ENCODE peak calls at places on chromosome 14, in ten cellular contexts. K is K562; J is ovary; V is CD8-positive, alpha-beta memory T cell; M is right atrium auricular region; B is aorta; A is A673; E is mucosa of descending colon; W is pancreas; T is heart right ventricle. L is an unnamed sample. For H3K36me3, the result is how much of the 10 kb centered on the place peaks cover.

GRCh38 chr14:32597771-32598170 is 268.7 kb downstream of the AKAP6 start:
- DNase-seq in K (no peak), J (no peak), V (no peak), M (no peak), B (no peak), A (no peak), E (no peak), W (no peak), T (no peak), L (no peak)

GRCh38 chr14:106694638-106695393 is 1168.4 kb downstream of the TMEM121 start:
- DNase-seq in K (no peak), J (no peak), V (peak), M (no peak), B (peak), A (peak), E (peak), W (no peak), T (peak), L (no peak)

GRCh38 chr14:87834594-87834993 is 158.4 kb downstream of the GALC start:
- DNase-seq in K (no peak), J (no peak), V (no peak), M (no peak), B (no peak), A (no peak), E (no peak), W (no peak), T (no peak), L (no peak)

GRCh38 chr14:32491413-32492016 is 162.4 kb downstream of the AKAP6 start:
- DNase-seq in K (no peak), J (no peak), V (no peak), M (no peak), B (no peak), A (no peak), E (no peak), W (no peak), T (no peak), L (no peak)

GRCh38 chr14:58839233-58839632 is 201.5 kb downstream of the DACT1 start:
- DNase-seq in K (no peak), J (no peak), V (no peak), M (no peak), B (no peak), A (no peak), E (no peak), W (no peak), T (no peak), L (no peak)

GRCh38 chr14:22289570-22289969 is 299.5 kb downstream of the DAD1 start:
- DNase-seq in K (no peak), J (no peak), V (no peak), M (no peak), B (no peak), A (no peak), E (no peak), W (no peak), T (no peak), L (no peak)

GRCh38 chr14:81455344-81455743 is 55.2 kb upstream of the STON2 start:
- DNase-seq in K (no peak), J (no peak), V (no peak), M (no peak), B (no peak), A (peak), E (no peak), W (no peak), T (no peak), L (no peak)

GRCh38 chr14:44846232-44846824 is 115.4 kb downstream of the KLHL28 start:
- DNase-seq in K (peak), J (no peak), V (peak), M (no peak), B (no peak), A (peak), E (no peak), W (no peak), T (no peak), L (no peak)

GRCh38 chr14:95272057-95272456 is 47.7 kb downstream of the CLMN start:
- DNase-seq in K (no peak), J (no peak), V (no peak), M (no peak), B (no peak), A (no peak), E (peak), W (no peak), T (no peak), L (no peak)

GRCh38 chr14:56378046-56378445 is 201.6 kb upstream of the TMEM260 start:
- DNase-seq in K (no peak), J (no peak), V (no peak), M (no peak), B (no peak), A (no peak), E (no peak), W (no peak), T (no peak), L (no peak)

GRCh38 chr14:82951171-82951570 is 1417.5 kb upstream of the SEL1L start:
- DNase-seq in K (no peak), J (no peak), V (no peak), M (no peak), B (no peak), A (no peak), E (no peak), W (no peak), T (no peak), L (no peak)

GRCh38 chr14:97824218-97824617 is 1027.0 kb downstream of the VRK1 start:
- DNase-seq in K (no peak), J (no peak), V (no peak), M (no peak), B (no peak), A (no peak), E (no peak), W (no peak), T (no peak), L (no peak)

GRCh38 chr14:69429643-69430042 is 31.2 kb downstream of the SLC39A9 start:
- DNase-seq in K (no peak), J (no peak), V (no peak), M (no peak), B (no peak), A (no peak), E (no peak), W (no peak), T (no peak), L (no peak)

GRCh38 chr14:22598099-22598895 is at the start of gene ABHD4:
- DNase-seq in K (peak), J (peak), V (peak), M (peak), B (peak), A (peak), E (peak), W (peak), T (peak), L (peak)

GRCh38 chr14:61474671-61475070 is 153.3 kb downstream of the PRKCH start:
- DNase-seq in K (no peak), J (no peak), V (no peak), M (no peak), B (no peak), A (no peak), E (no peak), W (no peak), T (no peak), L (no peak)

GRCh38 chr14:100634026-100634425 is 46.8 kb upstream of the BEGAIN start:
- DNase-seq in K (no peak), J (no peak), V (no peak), M (no peak), B (no peak), A (no peak), E (no peak), W (no peak), T (no peak), L (no peak)

GRCh38 chr14:96055065-96055752 is 16.0 kb downstream of the C14orf132 start:
- DNase-seq in K (no peak), J (no peak), V (no peak), M (no peak), B (no peak), A (no peak), E (no peak), W (no peak), T (no peak), L (no peak)

GRCh38 chr14:35390577-35391387 is 13.8 kb downstream of the NFKBIA start:
- DNase-seq in K (peak), J (no peak), V (no peak), M (no peak), B (peak), A (peak), E (no peak), W (no peak), T (no peak), L (no peak)

GRCh38 chr14:50023671-50024490 is 92.5 kb downstream of the VCPKMT start:
- DNase-seq in K (no peak), J (no peak), V (no peak), M (no peak), B (no peak), A (peak), E (no peak), W (no peak), T (no peak), L (peak)

GRCh38 chr14:25121342-25122129 is 71.6 kb upstream of the STXBP6 start:
- DNase-seq in K (peak), J (no peak), V (no peak), M (peak), B (no peak), A (no peak), E (no peak), W (no peak), T (no peak), L (no peak)

GRCh38 chr14:50342211-50343080 is 30.3 kb downstream of the DMAC2L start:
- DNase-seq in K (peak), J (peak), V (peak), M (peak), B (no peak), A (peak), E (no peak), W (peak), T (peak), L (peak)

GRCh38 chr14:71414631-71415403 is 507.6 kb downstream of the PCNX1 start:
- DNase-seq in K (no peak), J (no peak), V (no peak), M (no peak), B (no peak), A (no peak), E (no peak), W (no peak), T (no peak), L (no peak)

GRCh38 chr14:22475381-22475780 is 113.6 kb downstream of the DAD1 start:
- DNase-seq in K (no peak), J (no peak), V (no peak), M (no peak), B (no peak), A (no peak), E (no peak), W (no peak), T (no peak), L (no peak)

GRCh38 chr14:34345718-34346465 is 116.1 kb downstream of the SPTSSA start:
- DNase-seq in K (no peak), J (no peak), V (no peak), M (no peak), B (no peak), A (no peak), E (no peak), W (no peak), T (no peak), L (no peak)

GRCh38 chr14:99270491-99271287 is 1.3 kb downstream of the BCL11B start:
- DNase-seq in K (no peak), J (no peak), V (peak), M (no peak), B (no peak), A (peak), E (no peak), W (no peak), T (no peak), L (no peak)

GRCh38 chr14:60722836-60723217 is 1.3 kb downstream of the SIX4 start:
- DNase-seq in K (peak), J (peak), V (no peak), M (no peak), B (peak), A (no peak), E (no peak), W (peak), T (peak), L (no peak)

GRCh38 chr14:34981743-34982420 is 910 bp upstream of the SRP54 start:
- DNase-seq in K (no peak), J (no peak), V (peak), M (peak), B (no peak), A (peak), E (no peak), W (no peak), T (no peak), L (peak)

GRCh38 chr14:24103451-24103850 is 9.3 kb downstream of the PCK2 start:
- DNase-seq in K (no peak), J (no peak), V (no peak), M (no peak), B (no peak), A (no peak), E (no peak), W (no peak), T (no peak), L (no peak)
- H3K36me3 ChIP-seq in K (under half), J (under half), V (under half), M (under half), B (under half), A (under half), E (under half), W (under half), T (half or more), L (under half)

GRCh38 chr14:105212541-105213305 is 31.6 kb upstream of the NUDT14 start:
- DNase-seq in K (no peak), J (no peak), V (no peak), M (no peak), B (no peak), A (no peak), E (no peak), W (no peak), T (no peak), L (no peak)
- H3K36me3 ChIP-seq in K (under half), J (under half), V (under half), M (under half), B (under half), A (under half), E (under half), W (under half), T (half or more), L (under half)

DNA sequence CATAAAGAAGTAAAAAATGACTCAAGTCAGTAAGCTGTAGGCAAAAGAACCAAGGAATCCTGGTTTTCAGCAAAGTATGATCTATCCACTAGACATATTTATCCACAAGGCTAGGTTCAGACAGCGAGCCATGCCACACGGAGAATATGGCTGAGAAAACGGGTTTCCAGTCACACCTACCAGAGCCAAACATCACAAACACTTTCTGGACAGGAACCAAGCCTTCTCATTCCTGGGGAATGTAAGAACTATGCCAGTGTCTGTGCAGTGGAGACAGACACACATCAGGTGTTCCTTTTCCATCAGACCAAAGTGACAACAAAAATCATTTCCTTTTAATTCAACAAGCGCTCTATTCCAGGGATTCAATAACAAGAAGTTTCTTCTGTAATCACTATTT is 41.1 kb downstream of the AREL1 start:
- DNase-seq in K (no peak), J (no peak), V (no peak), M (no peak), B (peak), A (no peak), E (no peak), W (no peak), T (no peak), L (no peak)
- H3K36me3 ChIP-seq in K (half or more), J (under half), V (half or more), M (half or more), B (under half), A (half or more), E (under half), W (half or more), T (half or more), L (under half)

GRCh38 chr14:91159182-91159581 is 45.3 kb downstream of the DGLUCY start:
- DNase-seq in K (no peak), J (no peak), V (no peak), M (no peak), B (no peak), A (no peak), E (no peak), W (no peak), T (no peak), L (no peak)

GRCh38 chr14:91159906-91160305 is 46.0 kb downstream of the DGLUCY start:
- DNase-seq in K (no peak), J (no peak), V (no peak), M (no peak), B (no peak), A (no peak), E (no peak), W (no peak), T (no peak), L (no peak)

GRCh38 chr14:91164676-91165075 is 50.8 kb downstream of the DGLUCY start:
- DNase-seq in K (no peak), J (no peak), V (no peak), M (no peak), B (no peak), A (no peak), E (peak), W (peak), T (peak), L (no peak)

GRCh38 chr14:91167380-91167770 is 53.5 kb downstream of the DGLUCY start:
- DNase-seq in K (no peak), J (no peak), V (no peak), M (no peak), B (no peak), A (no peak), E (no peak), W (no peak), T (no peak), L (no peak)

DNA sequence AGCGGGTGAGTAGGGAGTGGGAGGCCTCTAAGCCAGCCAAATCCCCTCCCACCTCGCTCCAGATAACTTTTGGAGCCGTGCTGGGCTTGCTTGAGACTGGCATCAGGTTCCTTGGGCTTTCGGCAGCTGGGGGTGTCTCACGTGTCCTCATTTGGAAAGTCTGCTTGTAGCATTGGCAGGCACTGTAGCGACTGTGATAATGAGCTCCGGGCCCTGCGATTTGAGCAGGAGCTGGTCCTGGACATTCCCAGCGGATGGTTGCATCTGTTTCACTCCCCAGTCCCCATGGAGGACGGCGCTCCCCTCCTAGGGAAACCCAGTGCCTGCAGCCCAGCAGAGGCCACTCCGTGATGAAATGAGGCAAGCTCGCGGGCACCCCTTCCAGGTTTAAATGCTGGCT is 49.4 kb downstream of the DGLUCY start:
- DNase-seq in K (no peak), J (no peak), V (no peak), M (no peak), B (no peak), A (peak), E (no peak), W (no peak), T (peak), L (no peak)
- H3K36me3 ChIP-seq in K (half or more), J (under half), V (half or more), M (half or more), B (under half), A (under half), E (under half), W (under half), T (half or more), L (under half)

GRCh38 chr14:92946847-92947545 is 24.0 kb downstream of the CHGA start:
- DNase-seq in K (no peak), J (no peak), V (no peak), M (no peak), B (no peak), A (no peak), E (peak), W (no peak), T (no peak), L (no peak)
- H3K36me3 ChIP-seq in K (under half), J (under half), V (under half), M (under half), B (under half), A (under half), E (under half), W (under half), T (half or more), L (under half)

GRCh38 chr14:103480595-103480994 is 42.0 kb downstream of the CKB start:
- DNase-seq in K (no peak), J (no peak), V (no peak), M (no peak), B (no peak), A (no peak), E (no peak), W (no peak), T (no peak), L (no peak)
- H3K36me3 ChIP-seq in K (half or more), J (under half), V (under half), M (half or more), B (under half), A (under half), E (under half), W (under half), T (half or more), L (under half)

DNA sequence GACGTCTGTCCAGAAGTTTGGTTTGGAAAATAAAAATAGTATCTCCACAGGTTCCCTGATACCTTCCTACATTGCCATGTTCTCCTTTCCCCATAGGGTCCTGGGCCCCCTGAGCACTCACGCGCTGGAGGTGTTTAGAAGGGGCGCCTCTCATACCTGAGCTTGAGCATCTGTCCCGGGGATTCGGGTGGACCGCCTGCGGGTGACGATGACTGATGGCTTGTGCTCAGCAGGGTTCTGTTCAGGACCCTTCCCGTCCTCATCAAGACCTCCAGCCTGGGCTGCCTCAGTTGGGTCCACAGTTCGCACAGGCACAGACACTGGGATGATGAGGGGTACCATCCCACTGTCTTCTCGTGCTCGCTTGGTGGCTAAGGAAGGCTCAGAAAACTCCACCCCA is 22.7 kb upstream of the PNMA1 start:
- DNase-seq in K (no peak), J (peak), V (no peak), M (no peak), B (no peak), A (no peak), E (no peak), W (no peak), T (no peak), L (no peak)
- H3K36me3 ChIP-seq in K (half or more), J (under half), V (under half), M (under half), B (under half), A (under half), E (under half), W (under half), T (half or more), L (under half)

DNA sequence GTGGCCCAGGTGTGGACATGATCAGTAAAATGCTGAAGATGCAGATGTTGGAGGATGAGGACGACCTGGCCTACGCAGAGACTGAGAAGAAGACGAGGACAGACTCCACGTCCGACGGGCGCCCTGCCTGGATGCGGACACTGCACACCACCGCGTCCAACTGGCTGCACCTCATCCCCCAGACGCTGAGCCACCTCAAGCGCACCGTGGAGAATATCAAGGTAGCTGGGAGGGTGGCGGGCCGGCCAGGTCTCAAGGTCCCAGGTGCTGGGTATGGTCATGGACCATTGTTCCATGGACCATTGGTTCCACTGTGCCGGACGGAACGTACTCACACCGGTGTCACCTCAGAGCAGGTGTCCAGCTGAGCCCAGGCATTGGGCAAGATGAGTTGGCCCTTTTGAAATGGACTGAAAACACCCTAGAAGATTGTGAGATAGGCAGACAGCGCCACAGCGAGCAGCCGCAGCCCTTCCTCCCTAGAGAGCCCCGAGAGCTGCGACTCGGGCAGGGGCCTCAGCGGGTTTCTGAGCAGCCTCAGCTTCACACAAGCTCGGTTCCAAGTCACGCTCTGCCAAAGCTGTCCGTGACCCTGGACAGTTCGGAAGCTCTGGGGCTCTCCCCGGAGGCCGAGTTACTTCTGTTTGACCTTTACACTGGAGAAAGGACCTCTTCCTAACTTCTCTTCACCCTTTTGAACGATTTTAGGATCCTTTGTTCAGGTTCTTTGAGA is 38.9 kb downstream of the HSP90AA1 start:
- DNase-seq in K (no peak), J (no peak), V (no peak), M (no peak), B (no peak), A (no peak), E (peak), W (no peak), T (no peak), L (no peak)
- H3K36me3 ChIP-seq in K (half or more), J (under half), V (under half), M (half or more), B (under half), A (half or more), E (under half), W (half or more), T (half or more), L (under half)